ENCODE peak calls at places on chromosomes 11 and 22, in seven cellular contexts. One of them, this sample, is unnamed.

GRCh38 chr11:35005156-35005780 is 88.8 kb downstream of the PDHX start:
- DNase-seq in HFF-Myc: no peak
- DNase-seq in LoVo: peak
- DNase-seq in HS-27A: no peak
- DNase-seq in MM.1S: no peak
- DNase-seq in iPS-NIHi11: no peak
- DNase-seq in PC-3: peak
- DNase-seq in this sample: no peak

GRCh38 chr11:68275721-68276488 is 4.1 kb upstream of the C11orf24 start:
- DNase-seq in HFF-Myc: no peak
- DNase-seq in LoVo: no peak
- DNase-seq in HS-27A: no peak
- DNase-seq in iPS-NIHi11: no peak
- DNase-seq in PC-3: no peak
- DNase-seq in MM.1S: no peak
- DNase-seq in this sample: no peak

GRCh38 chr11:105937738-105938137 is 84.3 kb downstream of the MSANTD4 start:
- DNase-seq in LoVo: no peak
- DNase-seq in iPS-NIHi11: peak
- DNase-seq in HFF-Myc: peak
- DNase-seq in PC-3: no peak
- DNase-seq in HS-27A: no peak
- DNase-seq in MM.1S: no peak
- DNase-seq in this sample: no peak

GRCh38 chr22:38172489-38173155 is 9.0 kb downstream of the PLA2G6 start:
- DNase-seq in HFF-Myc: no peak
- DNase-seq in MM.1S: no peak
- DNase-seq in PC-3: peak
- DNase-seq in LoVo: no peak
- DNase-seq in HS-27A: no peak
- DNase-seq in iPS-NIHi11: no peak
- DNase-seq in this sample: peak

GRCh38 chr22:50683994-50684371 is 11.4 kb downstream of the SHANK3 start:
- DNase-seq in HFF-Myc: no peak
- DNase-seq in PC-3: no peak
- DNase-seq in iPS-NIHi11: peak
- DNase-seq in MM.1S: no peak
- DNase-seq in HS-27A: no peak
- DNase-seq in LoVo: no peak
- DNase-seq in this sample: no peak

GRCh38 chr11:129538323-129538722 is 162.7 kb downstream of the BARX2 start:
- DNase-seq in iPS-NIHi11: no peak
- DNase-seq in LoVo: no peak
- DNase-seq in HS-27A: no peak
- DNase-seq in MM.1S: no peak
- DNase-seq in HFF-Myc: no peak
- DNase-seq in PC-3: peak
- DNase-seq in this sample: no peak

GRCh38 chr11:26344647-26345046 is 12.7 kb downstream of the ANO3 start:
- DNase-seq in LoVo: no peak
- DNase-seq in iPS-NIHi11: no peak
- DNase-seq in PC-3: no peak
- DNase-seq in HS-27A: no peak
- DNase-seq in MM.1S: no peak
- DNase-seq in HFF-Myc: no peak
- DNase-seq in this sample: no peak

GRCh38 chr11:60936467-60937143 is 12.3 kb downstream of the TMEM132A start:
- DNase-seq in LoVo: no peak
- DNase-seq in HS-27A: no peak
- DNase-seq in HFF-Myc: no peak
- DNase-seq in iPS-NIHi11: no peak
- DNase-seq in MM.1S: no peak
- DNase-seq in PC-3: no peak
- DNase-seq in this sample: no peak

GRCh38 chr11:36508743-36509142 is 1.3 kb downstream of the TRAF6 start:
- DNase-seq in HFF-Myc: no peak
- DNase-seq in LoVo: no peak
- DNase-seq in MM.1S: no peak
- DNase-seq in PC-3: peak
- DNase-seq in iPS-NIHi11: no peak
- DNase-seq in HS-27A: no peak
- DNase-seq in this sample: no peak

GRCh38 chr11:79440451-79441158 is at the start of gene TENM4:
- DNase-seq in HS-27A: no peak
- DNase-seq in MM.1S: peak
- DNase-seq in iPS-NIHi11: peak
- DNase-seq in PC-3: peak
- DNase-seq in LoVo: no peak
- DNase-seq in HFF-Myc: no peak
- DNase-seq in this sample: no peak

GRCh38 chr11:102604875-102605274 is 20.3 kb downstream of the MMP20 start:
- DNase-seq in HS-27A: no peak
- DNase-seq in MM.1S: no peak
- DNase-seq in HFF-Myc: no peak
- DNase-seq in iPS-NIHi11: no peak
- DNase-seq in PC-3: peak
- DNase-seq in LoVo: peak
- DNase-seq in this sample: no peak

GRCh38 chr11:38323961-38324761 is 1726.1 kb upstream of the RAG2 start:
- DNase-seq in HFF-Myc: no peak
- DNase-seq in HS-27A: no peak
- DNase-seq in MM.1S: peak
- DNase-seq in iPS-NIHi11: no peak
- DNase-seq in LoVo: no peak
- DNase-seq in PC-3: peak
- DNase-seq in this sample: no peak

GRCh38 chr11:2205214-2205770 is 33.7 kb upstream of the TH start:
- DNase-seq in HS-27A: no peak
- DNase-seq in MM.1S: no peak
- DNase-seq in LoVo: no peak
- DNase-seq in iPS-NIHi11: no peak
- DNase-seq in HFF-Myc: no peak
- DNase-seq in PC-3: no peak
- DNase-seq in this sample: no peak

This sample was measured in effector memory CD8-positive, alpha-beta T cell.